ENCODE peak calls at places on chromosomes 4 and X, in six cellular contexts. One of them, this sample, is unnamed.

GRCh38 chr4:4666693-4667642 is 125.1 kb upstream of the STX18 start:
- DNase-seq in cardiac muscle cell: peak
- DNase-seq in stimulated activated naive CD8-positive, alpha-beta T cell treated with anti-CD3 and anti-CD28 coated beads, Interleukin-15, Interleukin-2, amounts not matched to agents 100 U/mL and 50 U/mL, for 24 hours: no peak
- DNase-seq in GM06990: no peak
- DNase-seq in HuH-7: no peak
- DNase-seq in NCI-H748 treated with DMSO at 0.1 percent for 48 hours: no peak
- DNase-seq in this sample: no peak

GRCh38 chrX:103276581-103277002 is at the start of gene TCEAL5:
- DNase-seq in cardiac muscle cell: no peak
- DNase-seq in stimulated activated naive CD8-positive, alpha-beta T cell treated with anti-CD3 and anti-CD28 coated beads, Interleukin-15, Interleukin-2, amounts not matched to agents 100 U/mL and 50 U/mL, for 24 hours: no peak
- DNase-seq in GM06990: no peak
- DNase-seq in HuH-7: no peak
- DNase-seq in NCI-H748 treated with DMSO at 0.1 percent for 48 hours: no peak
- DNase-seq in this sample: no peak

GRCh38 chr4:85741921-85742591 is 267.1 kb downstream of the ARHGAP24 start:
- DNase-seq in cardiac muscle cell: no peak
- DNase-seq in stimulated activated naive CD8-positive, alpha-beta T cell treated with anti-CD3 and anti-CD28 coated beads, Interleukin-15, Interleukin-2, amounts not matched to agents 100 U/mL and 50 U/mL, for 24 hours: no peak
- DNase-seq in GM06990: no peak
- DNase-seq in HuH-7: no peak
- DNase-seq in NCI-H748 treated with DMSO at 0.1 percent for 48 hours: no peak
- DNase-seq in this sample: no peak

GRCh38 chrX:25869761-25870160 is 268.4 kb upstream of the MAGEB18 start:
- DNase-seq in cardiac muscle cell: no peak
- DNase-seq in stimulated activated naive CD8-positive, alpha-beta T cell treated with anti-CD3 and anti-CD28 coated beads, Interleukin-15, Interleukin-2, amounts not matched to agents 100 U/mL and 50 U/mL, for 24 hours: no peak
- DNase-seq in GM06990: no peak
- DNase-seq in HuH-7: no peak
- DNase-seq in NCI-H748 treated with DMSO at 0.1 percent for 48 hours: no peak
- DNase-seq in this sample: no peak

GRCh38 chr4:183635333-183635732 is 23.7 kb downstream of the RWDD4 start:
- DNase-seq in cardiac muscle cell: no peak
- DNase-seq in stimulated activated naive CD8-positive, alpha-beta T cell treated with anti-CD3 and anti-CD28 coated beads, Interleukin-15, Interleukin-2, amounts not matched to agents 100 U/mL and 50 U/mL, for 24 hours: no peak
- DNase-seq in GM06990: no peak
- DNase-seq in HuH-7: no peak
- DNase-seq in NCI-H748 treated with DMSO at 0.1 percent for 48 hours: no peak
- DNase-seq in this sample: no peak

GRCh38 chr4:61805237-61805636 is 605.1 kb downstream of the ADGRL3 start:
- DNase-seq in cardiac muscle cell: no peak
- DNase-seq in stimulated activated naive CD8-positive, alpha-beta T cell treated with anti-CD3 and anti-CD28 coated beads, Interleukin-15, Interleukin-2, amounts not matched to agents 100 U/mL and 50 U/mL, for 24 hours: no peak
- DNase-seq in GM06990: no peak
- DNase-seq in HuH-7: no peak
- DNase-seq in NCI-H748 treated with DMSO at 0.1 percent for 48 hours: no peak
- DNase-seq in this sample: no peak

GRCh38 chrX:10952619-10953018 is 158.5 kb upstream of the HCCS start:
- DNase-seq in cardiac muscle cell: no peak
- DNase-seq in stimulated activated naive CD8-positive, alpha-beta T cell treated with anti-CD3 and anti-CD28 coated beads, Interleukin-15, Interleukin-2, amounts not matched to agents 100 U/mL and 50 U/mL, for 24 hours: no peak
- DNase-seq in GM06990: no peak
- DNase-seq in HuH-7: no peak
- DNase-seq in NCI-H748 treated with DMSO at 0.1 percent for 48 hours: no peak
- DNase-seq in this sample: no peak

GRCh38 chr4:169582706-169583105 is 29.7 kb downstream of the NEK1 start:
- DNase-seq in cardiac muscle cell: no peak
- DNase-seq in stimulated activated naive CD8-positive, alpha-beta T cell treated with anti-CD3 and anti-CD28 coated beads, Interleukin-15, Interleukin-2, amounts not matched to agents 100 U/mL and 50 U/mL, for 24 hours: no peak
- DNase-seq in GM06990: no peak
- DNase-seq in HuH-7: no peak
- DNase-seq in NCI-H748 treated with DMSO at 0.1 percent for 48 hours: no peak
- DNase-seq in this sample: no peak

GRCh38 chrX:142977128-142977914 is 48.4 kb upstream of the SPANXN4 start:
- DNase-seq in cardiac muscle cell: no peak
- DNase-seq in stimulated activated naive CD8-positive, alpha-beta T cell treated with anti-CD3 and anti-CD28 coated beads, Interleukin-15, Interleukin-2, amounts not matched to agents 100 U/mL and 50 U/mL, for 24 hours: no peak
- DNase-seq in GM06990: peak
- DNase-seq in HuH-7: no peak
- DNase-seq in NCI-H748 treated with DMSO at 0.1 percent for 48 hours: no peak
- DNase-seq in this sample: peak

GRCh38 chr4:182338731-182339130 is 95.5 kb downstream of the TENM3 start:
- DNase-seq in cardiac muscle cell: no peak
- DNase-seq in stimulated activated naive CD8-positive, alpha-beta T cell treated with anti-CD3 and anti-CD28 coated beads, Interleukin-15, Interleukin-2, amounts not matched to agents 100 U/mL and 50 U/mL, for 24 hours: no peak
- DNase-seq in GM06990: no peak
- DNase-seq in HuH-7: no peak
- DNase-seq in NCI-H748 treated with DMSO at 0.1 percent for 48 hours: no peak
- DNase-seq in this sample: no peak

GRCh38 chr4:53734182-53734581 is 142.9 kb upstream of the LNX1 start:
- DNase-seq in cardiac muscle cell: no peak
- DNase-seq in stimulated activated naive CD8-positive, alpha-beta T cell treated with anti-CD3 and anti-CD28 coated beads, Interleukin-15, Interleukin-2, amounts not matched to agents 100 U/mL and 50 U/mL, for 24 hours: no peak
- DNase-seq in GM06990: no peak
- DNase-seq in HuH-7: no peak
- DNase-seq in NCI-H748 treated with DMSO at 0.1 percent for 48 hours: no peak
- DNase-seq in this sample: no peak

GRCh38 chr4:94084155-94084554 is 123.5 kb upstream of the SMARCAD1 start:
- DNase-seq in cardiac muscle cell: no peak
- DNase-seq in stimulated activated naive CD8-positive, alpha-beta T cell treated with anti-CD3 and anti-CD28 coated beads, Interleukin-15, Interleukin-2, amounts not matched to agents 100 U/mL and 50 U/mL, for 24 hours: no peak
- DNase-seq in GM06990: no peak
- DNase-seq in HuH-7: no peak
- DNase-seq in NCI-H748 treated with DMSO at 0.1 percent for 48 hours: no peak
- DNase-seq in this sample: no peak

GRCh38 chrX:42697544-42697943 is 80.4 kb downstream of the PPP1R2C start:
- DNase-seq in cardiac muscle cell: no peak
- DNase-seq in stimulated activated naive CD8-positive, alpha-beta T cell treated with anti-CD3 and anti-CD28 coated beads, Interleukin-15, Interleukin-2, amounts not matched to agents 100 U/mL and 50 U/mL, for 24 hours: no peak
- DNase-seq in GM06990: no peak
- DNase-seq in HuH-7: no peak
- DNase-seq in NCI-H748 treated with DMSO at 0.1 percent for 48 hours: no peak
- DNase-seq in this sample: no peak

GRCh38 chrX:134183665-134184064 is 53.3 kb upstream of the CCDC160 start:
- DNase-seq in cardiac muscle cell: no peak
- DNase-seq in stimulated activated naive CD8-positive, alpha-beta T cell treated with anti-CD3 and anti-CD28 coated beads, Interleukin-15, Interleukin-2, amounts not matched to agents 100 U/mL and 50 U/mL, for 24 hours: no peak
- DNase-seq in GM06990: no peak
- DNase-seq in HuH-7: no peak
- DNase-seq in NCI-H748 treated with DMSO at 0.1 percent for 48 hours: no peak
- DNase-seq in this sample: no peak

GRCh38 chr4:183941964-183942363 is 36.9 kb downstream of the STOX2 start:
- DNase-seq in cardiac muscle cell: no peak
- DNase-seq in stimulated activated naive CD8-positive, alpha-beta T cell treated with anti-CD3 and anti-CD28 coated beads, Interleukin-15, Interleukin-2, amounts not matched to agents 100 U/mL and 50 U/mL, for 24 hours: no peak
- DNase-seq in GM06990: no peak
- DNase-seq in HuH-7: no peak
- DNase-seq in NCI-H748 treated with DMSO at 0.1 percent for 48 hours: no peak
- DNase-seq in this sample: no peak

GRCh38 chr4:95219109-95219508 is 329.7 kb downstream of the UNC5C start:
- DNase-seq in cardiac muscle cell: no peak
- DNase-seq in stimulated activated naive CD8-positive, alpha-beta T cell treated with anti-CD3 and anti-CD28 coated beads, Interleukin-15, Interleukin-2, amounts not matched to agents 100 U/mL and 50 U/mL, for 24 hours: no peak
- DNase-seq in GM06990: no peak
- DNase-seq in HuH-7: no peak
- DNase-seq in NCI-H748 treated with DMSO at 0.1 percent for 48 hours: no peak
- DNase-seq in this sample: no peak

GRCh38 chrX:85244411-85245210 is 820 bp downstream of the ZNF711 start:
- DNase-seq in cardiac muscle cell: peak
- DNase-seq in stimulated activated naive CD8-positive, alpha-beta T cell treated with anti-CD3 and anti-CD28 coated beads, Interleukin-15, Interleukin-2, amounts not matched to agents 100 U/mL and 50 U/mL, for 24 hours: no peak
- DNase-seq in GM06990: peak
- DNase-seq in HuH-7: no peak
- DNase-seq in NCI-H748 treated with DMSO at 0.1 percent for 48 hours: peak
- DNase-seq in this sample: peak

GRCh38 chr4:90546114-90546513 is 418.9 kb downstream of the CCSER1 start:
- DNase-seq in cardiac muscle cell: no peak
- DNase-seq in stimulated activated naive CD8-positive, alpha-beta T cell treated with anti-CD3 and anti-CD28 coated beads, Interleukin-15, Interleukin-2, amounts not matched to agents 100 U/mL and 50 U/mL, for 24 hours: no peak
- DNase-seq in GM06990: no peak
- DNase-seq in HuH-7: no peak
- DNase-seq in NCI-H748 treated with DMSO at 0.1 percent for 48 hours: no peak
- DNase-seq in this sample: no peak

GRCh38 chr4:86048426-86048825 is 311.4 kb downstream of the MAPK10 start:
- DNase-seq in cardiac muscle cell: no peak
- DNase-seq in stimulated activated naive CD8-positive, alpha-beta T cell treated with anti-CD3 and anti-CD28 coated beads, Interleukin-15, Interleukin-2, amounts not matched to agents 100 U/mL and 50 U/mL, for 24 hours: no peak
- DNase-seq in GM06990: no peak
- DNase-seq in HuH-7: no peak
- DNase-seq in NCI-H748 treated with DMSO at 0.1 percent for 48 hours: no peak
- DNase-seq in this sample: no peak

GRCh38 chrX:139290310-139290709 is 240.2 kb upstream of the F9 start:
- DNase-seq in cardiac muscle cell: no peak
- DNase-seq in stimulated activated naive CD8-positive, alpha-beta T cell treated with anti-CD3 and anti-CD28 coated beads, Interleukin-15, Interleukin-2, amounts not matched to agents 100 U/mL and 50 U/mL, for 24 hours: no peak
- DNase-seq in GM06990: peak
- DNase-seq in HuH-7: no peak
- DNase-seq in NCI-H748 treated with DMSO at 0.1 percent for 48 hours: no peak
- DNase-seq in this sample: no peak

GRCh38 chr4:118927976-118928375 is 39.3 kb downstream of the SYNPO2 start:
- DNase-seq in cardiac muscle cell: peak
- DNase-seq in stimulated activated naive CD8-positive, alpha-beta T cell treated with anti-CD3 and anti-CD28 coated beads, Interleukin-15, Interleukin-2, amounts not matched to agents 100 U/mL and 50 U/mL, for 24 hours: no peak
- DNase-seq in GM06990: no peak
- DNase-seq in HuH-7: no peak
- DNase-seq in NCI-H748 treated with DMSO at 0.1 percent for 48 hours: no peak
- DNase-seq in this sample: no peak

GRCh38 chr4:772118-772517 is 53.8 kb downstream of the CPLX1 start:
- DNase-seq in cardiac muscle cell: no peak
- DNase-seq in stimulated activated naive CD8-positive, alpha-beta T cell treated with anti-CD3 and anti-CD28 coated beads, Interleukin-15, Interleukin-2, amounts not matched to agents 100 U/mL and 50 U/mL, for 24 hours: no peak
- DNase-seq in GM06990: no peak
- DNase-seq in HuH-7: no peak
- DNase-seq in NCI-H748 treated with DMSO at 0.1 percent for 48 hours: no peak
- DNase-seq in this sample: no peak

GRCh38 chrX:78199851-78200250 is 60.4 kb upstream of the TAF9B start:
- DNase-seq in cardiac muscle cell: peak
- DNase-seq in stimulated activated naive CD8-positive, alpha-beta T cell treated with anti-CD3 and anti-CD28 coated beads, Interleukin-15, Interleukin-2, amounts not matched to agents 100 U/mL and 50 U/mL, for 24 hours: no peak
- DNase-seq in GM06990: no peak
- DNase-seq in HuH-7: no peak
- DNase-seq in NCI-H748 treated with DMSO at 0.1 percent for 48 hours: no peak
- DNase-seq in this sample: peak

GRCh38 chrX:46327229-46328081 is 217.8 kb downstream of the ZNF674 start:
- DNase-seq in cardiac muscle cell: peak
- DNase-seq in stimulated activated naive CD8-positive, alpha-beta T cell treated with anti-CD3 and anti-CD28 coated beads, Interleukin-15, Interleukin-2, amounts not matched to agents 100 U/mL and 50 U/mL, for 24 hours: no peak
- DNase-seq in GM06990: no peak
- DNase-seq in HuH-7: peak
- DNase-seq in NCI-H748 treated with DMSO at 0.1 percent for 48 hours: no peak
- DNase-seq in this sample: no peak

GRCh38 chr4:153488719-153489384 is 22.7 kb downstream of the TMEM131L start:
- DNase-seq in cardiac muscle cell: no peak
- DNase-seq in stimulated activated naive CD8-positive, alpha-beta T cell treated with anti-CD3 and anti-CD28 coated beads, Interleukin-15, Interleukin-2, amounts not matched to agents 100 U/mL and 50 U/mL, for 24 hours: peak
- DNase-seq in GM06990: peak
- DNase-seq in HuH-7: no peak
- DNase-seq in NCI-H748 treated with DMSO at 0.1 percent for 48 hours: no peak
- DNase-seq in this sample: peak

GRCh38 chr4:54527532-54527931 is 130.2 kb upstream of the KIT start:
- DNase-seq in cardiac muscle cell: no peak
- DNase-seq in stimulated activated naive CD8-positive, alpha-beta T cell treated with anti-CD3 and anti-CD28 coated beads, Interleukin-15, Interleukin-2, amounts not matched to agents 100 U/mL and 50 U/mL, for 24 hours: no peak
- DNase-seq in GM06990: no peak
- DNase-seq in HuH-7: no peak
- DNase-seq in NCI-H748 treated with DMSO at 0.1 percent for 48 hours: peak
- DNase-seq in this sample: no peak

GRCh38 chrX:80812176-80812575 is 2.5 kb upstream of the BRWD3 start:
- DNase-seq in cardiac muscle cell: peak
- DNase-seq in stimulated activated naive CD8-positive, alpha-beta T cell treated with anti-CD3 and anti-CD28 coated beads, Interleukin-15, Interleukin-2, amounts not matched to agents 100 U/mL and 50 U/mL, for 24 hours: peak
- DNase-seq in GM06990: no peak
- DNase-seq in HuH-7: no peak
- DNase-seq in NCI-H748 treated with DMSO at 0.1 percent for 48 hours: no peak
- DNase-seq in this sample: no peak

GRCh38 chr4:24794111-24794860 is 1.1 kb upstream of the SOD3 start:
- DNase-seq in cardiac muscle cell: peak
- DNase-seq in stimulated activated naive CD8-positive, alpha-beta T cell treated with anti-CD3 and anti-CD28 coated beads, Interleukin-15, Interleukin-2, amounts not matched to agents 100 U/mL and 50 U/mL, for 24 hours: no peak
- DNase-seq in GM06990: no peak
- DNase-seq in HuH-7: no peak
- DNase-seq in NCI-H748 treated with DMSO at 0.1 percent for 48 hours: no peak
- DNase-seq in this sample: no peak

GRCh38 chr4:152165146-152165545 is 370.7 kb downstream of the FBXW7 start:
- DNase-seq in cardiac muscle cell: no peak
- DNase-seq in stimulated activated naive CD8-positive, alpha-beta T cell treated with anti-CD3 and anti-CD28 coated beads, Interleukin-15, Interleukin-2, amounts not matched to agents 100 U/mL and 50 U/mL, for 24 hours: no peak
- DNase-seq in GM06990: no peak
- DNase-seq in HuH-7: no peak
- DNase-seq in NCI-H748 treated with DMSO at 0.1 percent for 48 hours: no peak
- DNase-seq in this sample: no peak

GRCh38 chr4:74598611-74599325 is 153.8 kb downstream of the AREG start:
- DNase-seq in cardiac muscle cell: no peak
- DNase-seq in stimulated activated naive CD8-positive, alpha-beta T cell treated with anti-CD3 and anti-CD28 coated beads, Interleukin-15, Interleukin-2, amounts not matched to agents 100 U/mL and 50 U/mL, for 24 hours: no peak
- DNase-seq in GM06990: no peak
- DNase-seq in HuH-7: no peak
- DNase-seq in NCI-H748 treated with DMSO at 0.1 percent for 48 hours: no peak
- DNase-seq in this sample: no peak